ENCODE peak calls at places on chromosomes 1 and 21, in eight cellular contexts. I, P, Q, C, X, J, S and Z are unnamed samples.

GRCh38 chr1:15064217-15064929 is 89.2 kb upstream of the TMEM51 start:
- DNase-seq in X (no peak), J (no peak), C (no peak), S (no peak), I (no peak), Q (no peak), P (no peak), Z (no peak)

GRCh38 chr1:23521588-23521987 is 9.4 kb downstream of the E2F2 start:
- DNase-seq in C (no peak), X (no peak), S (no peak), I (no peak), J (no peak), P (no peak), Q (no peak), Z (no peak)

GRCh38 chr21:38921511-38922215 is 115.9 kb downstream of the ETS2 start:
- DNase-seq in X (no peak), S (no peak), J (no peak), I (no peak), P (no peak), C (no peak), Q (no peak), Z (no peak)

GRCh38 chr1:232923739-232924386 is 26.5 kb upstream of the NTPCR start:
- DNase-seq in I (no peak), P (peak; percentile 4), J (peak; percentile 67), S (no peak), X (no peak), Q (no peak), C (no peak), Z (no peak)

GRCh38 chr1:156766288-156767100 is 841 bp upstream of the PRCC start:
- DNase-seq in S (no peak), I (no peak), C (no peak), X (no peak), Q (no peak), J (no peak), P (no peak), Z (peak; percentile 49)

GRCh38 chr1:51712590-51712989 is 95.7 kb downstream of the OSBPL9 start:
- DNase-seq in I (no peak), Q (no peak), X (no peak), S (no peak), C (no peak), P (no peak), J (no peak), Z (no peak)

GRCh38 chr1:224726783-224727182 is 110.7 kb downstream of the CNIH3 start:
- DNase-seq in C (no peak), X (no peak), Q (no peak), I (no peak), S (peak; percentile 91), J (peak; percentile 78), P (no peak), Z (no peak)

GRCh38 chr1:234681990-234682389 is 72.0 kb upstream of the IRF2BP2 start:
- DNase-seq in X (no peak), I (no peak), Q (no peak), C (no peak), S (no peak), J (no peak), P (no peak), Z (no peak)

GRCh38 chr21:42036313-42036712 is 26.2 kb upstream of the ZBTB21 start:
- DNase-seq in C (no peak), X (no peak), S (no peak), Q (no peak), P (no peak), J (no peak), I (no peak), Z (no peak)

GRCh38 chr21:42513985-42514882 is 582 bp downstream of the SLC37A1 start:
- DNase-seq in Q (no peak), C (peak; percentile 73), X (peak; percentile 48), I (no peak), S (no peak), P (no peak), J (peak; percentile 19), Z (peak; percentile 70)

GRCh38 chr1:114111731-114112661 is 41.7 kb downstream of the SYT6 start:
- DNase-seq in X (no peak), P (no peak), I (no peak), Q (no peak), C (no peak), S (no peak), J (no peak), Z (no peak)

GRCh38 chr21:31254131-31254530 is 89.9 kb downstream of the TIAM1 start:
- DNase-seq in Q (no peak), I (no peak), S (no peak), J (no peak), C (no peak), P (no peak), X (no peak), Z (no peak)

GRCh38 chr1:150536836-150537731 is 12.1 kb upstream of the ADAMTSL4 start:
- DNase-seq in C (no peak), J (peak; percentile 45), X (no peak), S (no peak), Q (no peak), I (no peak), P (no peak), Z (no peak)

GRCh38 chr1:87472716-87473115 is 144.0 kb downstream of the LMO4 start:
- DNase-seq in S (no peak), C (no peak), X (no peak), Q (no peak), J (no peak), P (no peak), I (no peak), Z (no peak)